ENCODE peak calls at places on chromosomes 5 and 9, in six cellular contexts. O, T, W, V, E and P are unnamed samples.

GRCh38 chr9:17481565-17481964 is 97.3 kb upstream of the SH3GL2 start:
- DNase-seq in O (no peak), E (no peak), W (no peak), T (no peak), V (no peak), P (no peak)

GRCh38 chr9:104118916-104119315 is 24.8 kb downstream of the SMC2 start:
- DNase-seq in O (no peak), V (no peak), E (no peak), T (no peak), W (no peak), P (no peak)

GRCh38 chr9:83219154-83219923 is 156.4 kb upstream of the RASEF start:
- DNase-seq in T (peak; percentile 88), O (peak; percentile 83), W (peak; percentile 80), V (peak; percentile 88), E (peak; percentile 7), P (peak; percentile 79)

GRCh38 chr5:14143843-14144585 is 872 bp downstream of the TRIO start:
- DNase-seq in O (peak; percentile 33), T (peak; percentile 45), V (no peak), W (no peak), E (peak; percentile 73), P (peak; percentile 46)

GRCh38 chr5:93870649-93871048 is 129.2 kb upstream of the POU5F2 start:
- DNase-seq in O (peak; percentile 16), W (no peak), E (no peak), V (no peak), T (no peak), P (no peak)

GRCh38 chr9:70428781-70429180 is 14.3 kb upstream of the KLF9 start:
- DNase-seq in T (peak; percentile 8), O (no peak), V (no peak), E (no peak), W (peak; percentile 32), P (no peak)

GRCh38 chr5:61334224-61335196 is 2.5 kb downstream of the ZSWIM6 start:
- DNase-seq in W (peak; percentile 73), O (no peak), V (peak; percentile 48), E (no peak), T (peak; percentile 90), P (no peak)

GRCh38 chr9:109401990-109402318 is 81.1 kb upstream of the EPB41L4B start:
- DNase-seq in O (no peak), W (no peak), E (no peak), V (no peak), T (no peak), P (peak; percentile 41)

GRCh38 chr5:3517331-3517730 is 78.3 kb upstream of the IRX1 start:
- DNase-seq in E (no peak), O (no peak), W (no peak), T (no peak), V (no peak), P (no peak)

GRCh38 chr5:67648201-67648671 is 451.6 kb upstream of the CD180 start:
- DNase-seq in T (peak; percentile 92), O (peak; percentile 32), E (no peak), V (peak; percentile 70), W (peak; percentile 82), P (no peak)

GRCh38 chr5:116487045-116487444 is 87.6 kb downstream of the SEMA6A start:
- DNase-seq in E (no peak), O (no peak), W (no peak), T (no peak), V (no peak), P (no peak)

GRCh38 chr9:61670616-61671015 is 480.8 kb downstream of the SPATA31A7 start:
- DNase-seq in O (no peak), T (no peak), V (no peak), W (no peak), E (no peak), P (no peak)

GRCh38 chr9:79667716-79668458 is 96.1 kb downstream of the TLE4 start:
- DNase-seq in V (no peak), T (no peak), O (no peak), E (no peak), W (no peak), P (no peak)

GRCh38 chr9:2228132-2228531 is 213.0 kb downstream of the SMARCA2 start:
- DNase-seq in E (no peak), W (no peak), O (peak; percentile 23), T (no peak), V (peak; percentile 30), P (no peak)

GRCh38 chr9:88809371-88809770 is 181.9 kb upstream of the S1PR3 start:
- DNase-seq in O (no peak), E (no peak), T (no peak), W (peak; percentile 81), V (peak; percentile 80), P (no peak)

GRCh38 chr5:138444774-138445546 is 6.1 kb downstream of the REEP2 start:
- DNase-seq in W (no peak), T (no peak), O (no peak), E (no peak), V (no peak), P (no peak)

GRCh38 chr5:305459-305858 is 16.1 kb upstream of the AHRR start:
- DNase-seq in O (no peak), V (no peak), E (no peak), T (no peak), W (no peak), P (no peak)
- TF ChIP-seq CTCF in O (no peak), V (no peak), E (no peak), T (no peak), W (no peak), P (no peak)

DNA sequence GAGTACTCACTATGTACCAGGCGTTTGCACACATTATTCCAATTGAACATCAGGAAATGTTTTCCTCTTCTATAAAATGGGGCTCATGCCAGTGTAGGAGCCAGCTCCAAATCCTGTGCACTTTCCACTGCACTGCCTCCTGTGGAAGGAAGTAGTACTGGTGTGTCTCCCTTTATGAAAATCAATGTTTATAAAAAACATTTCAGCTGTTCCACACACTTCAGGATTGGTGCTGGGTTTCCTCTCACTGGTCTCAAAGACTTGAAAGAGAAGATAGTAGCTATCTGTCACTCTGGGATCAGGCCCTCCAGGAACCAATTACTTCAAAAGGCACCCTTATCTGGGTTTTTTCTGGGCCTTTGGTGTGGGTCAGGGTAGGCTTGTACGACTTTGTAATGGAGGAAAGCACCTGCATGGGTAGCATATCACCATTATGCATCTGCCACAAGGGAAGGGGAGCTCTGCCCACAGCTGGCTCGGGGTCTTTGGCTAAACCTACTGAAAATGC is 32.5 kb downstream of the RAB14 start:
- DNase-seq in T (no peak), O (peak; percentile 4), W (peak; percentile 27), V (no peak), E (no peak), P (peak; percentile 25)
- TF ChIP-seq CTCF in T (peak; percentile 58), O (no peak), W (peak; percentile 59), V (peak; percentile 52), E (peak; percentile 34), P (peak; percentile 58)

DNA sequence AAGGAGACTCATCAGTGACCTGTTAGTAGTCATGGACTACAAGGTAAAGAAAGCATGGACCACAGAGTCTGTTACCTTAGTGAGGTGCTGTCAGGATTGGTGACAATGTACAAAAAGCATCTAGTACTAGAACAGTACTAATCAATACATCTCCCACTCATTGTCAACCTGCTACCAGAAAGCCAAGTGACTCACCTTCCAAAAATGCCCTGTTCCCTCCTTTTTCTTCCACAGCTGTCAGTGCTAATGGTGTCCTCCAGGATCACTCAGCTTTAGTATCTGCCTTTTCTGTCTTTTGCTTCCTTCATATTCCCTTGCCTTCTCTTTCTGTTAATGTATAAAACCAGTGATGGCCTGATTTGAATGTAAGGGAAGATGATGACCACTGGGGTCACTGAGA is 70.8 kb downstream of the SV2C start:
- DNase-seq in E (no peak), T (no peak), V (no peak), W (no peak), O (no peak), P (no peak)
- TF ChIP-seq CTCF in E (no peak), T (no peak), V (no peak), W (no peak), O (no peak), P (no peak)

DNA sequence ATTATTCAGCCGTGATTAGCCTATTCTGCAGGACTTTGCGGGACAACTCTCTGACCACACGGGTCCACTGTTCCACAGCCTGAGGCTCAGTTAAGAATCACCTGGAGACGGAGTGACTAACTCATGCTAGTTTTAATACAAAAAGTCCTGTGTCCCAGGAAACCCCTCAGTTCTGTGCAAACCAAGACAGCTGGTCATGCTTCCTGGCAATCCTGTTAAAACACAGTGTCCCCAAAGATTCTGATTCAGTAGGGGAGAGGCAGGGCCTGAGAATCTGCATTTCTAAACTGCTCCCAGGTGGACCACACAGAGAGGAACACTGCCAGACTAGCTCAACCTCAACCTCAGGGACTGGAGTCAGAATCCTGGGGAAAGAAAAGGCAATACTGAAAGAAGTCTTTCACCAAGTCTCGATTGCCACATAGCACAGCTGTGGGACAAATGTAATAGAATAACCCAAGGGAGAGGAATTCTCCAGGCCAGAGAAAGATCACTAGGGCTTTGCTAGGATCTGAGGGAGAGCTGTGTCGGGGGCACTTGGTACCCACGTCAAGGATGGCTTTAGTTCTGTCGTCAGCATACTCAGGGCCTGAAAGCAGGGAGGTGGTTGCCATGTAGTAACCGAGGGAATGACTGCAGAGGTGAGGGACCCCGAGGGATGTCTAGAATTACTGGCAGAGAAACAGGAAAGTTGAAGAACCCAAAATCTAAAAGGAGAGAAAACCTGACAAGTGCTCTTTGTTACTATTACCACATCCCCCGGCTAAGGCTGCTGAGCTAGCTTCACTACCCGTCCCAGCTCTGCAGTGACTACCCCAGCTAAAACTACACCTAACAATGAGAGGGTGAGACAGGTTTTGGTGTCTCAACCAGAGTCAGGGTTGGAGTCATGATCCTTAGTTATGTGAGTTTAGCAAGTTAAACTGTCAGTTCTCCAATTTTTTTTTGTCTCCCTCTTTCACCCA is 8.6 kb downstream of the SUSD1 start:
- DNase-seq in W (peak; percentile 40), O (peak; percentile 51), T (peak; percentile 57), E (no peak), V (peak; percentile 61), P (peak; percentile 83)
- TF ChIP-seq CTCF in W (no peak), O (no peak), T (no peak), E (no peak), V (peak; percentile 21), P (peak; percentile 15)